ENCODE peak calls at places on chromosome 5, in seven cellular contexts. One of them, this sample, is unnamed.

GRCh38 chr5:170511550-170511949 is 7.7 kb downstream of the KCNIP1 start:
- DNase-seq in mucosa of descending colon: no peak
- DNase-seq in cardiac muscle cell: no peak
- DNase-seq in HFFc6: no peak
- DNase-seq in prostate gland: no peak
- DNase-seq in neural crest cell: no peak
- DNase-seq in GM20000: no peak
- DNase-seq in this sample: no peak

GRCh38 chr5:24623018-24623417 is 21.8 kb downstream of the CDH10 start:
- DNase-seq in cardiac muscle cell: no peak
- DNase-seq in HFFc6: no peak
- DNase-seq in mucosa of descending colon: no peak
- DNase-seq in neural crest cell: no peak
- DNase-seq in GM20000: no peak
- DNase-seq in prostate gland: no peak
- DNase-seq in this sample: no peak

GRCh38 chr5:119529811-119530210 is 77.5 kb downstream of the HSD17B4 start:
- DNase-seq in mucosa of descending colon: no peak
- DNase-seq in GM20000: no peak
- DNase-seq in cardiac muscle cell: no peak
- DNase-seq in prostate gland: no peak
- DNase-seq in HFFc6: no peak
- DNase-seq in neural crest cell: no peak
- DNase-seq in this sample: no peak

GRCh38 chr5:152107225-152107624 is 182.6 kb upstream of the GLRA1 start:
- DNase-seq in prostate gland: no peak
- DNase-seq in HFFc6: no peak
- DNase-seq in cardiac muscle cell: no peak
- DNase-seq in GM20000: no peak
- DNase-seq in mucosa of descending colon: no peak
- DNase-seq in neural crest cell: no peak
- DNase-seq in this sample: no peak

GRCh38 chr5:163509288-163510040 is 4.0 kb downstream of the MAT2B start:
- DNase-seq in cardiac muscle cell: peak; percentile 87
- DNase-seq in prostate gland: peak; percentile 38
- DNase-seq in GM20000: no peak
- DNase-seq in HFFc6: peak; percentile 67
- DNase-seq in mucosa of descending colon: peak; percentile 47
- DNase-seq in neural crest cell: no peak
- DNase-seq in this sample: no peak

GRCh38 chr5:159768243-159768642 is 148.0 kb upstream of the ADRA1B start:
- DNase-seq in mucosa of descending colon: no peak
- DNase-seq in prostate gland: no peak
- DNase-seq in HFFc6: peak; percentile 36
- DNase-seq in GM20000: no peak
- DNase-seq in neural crest cell: no peak
- DNase-seq in cardiac muscle cell: peak; percentile 74
- DNase-seq in this sample: no peak

GRCh38 chr5:142495561-142495960 is 170.7 kb upstream of the SPRY4 start:
- DNase-seq in neural crest cell: no peak
- DNase-seq in GM20000: no peak
- DNase-seq in mucosa of descending colon: no peak
- DNase-seq in prostate gland: no peak
- DNase-seq in cardiac muscle cell: no peak
- DNase-seq in HFFc6: no peak
- DNase-seq in this sample: no peak

GRCh38 chr5:96228449-96228848 is 204.6 kb downstream of the PCSK1 start:
- DNase-seq in GM20000: no peak
- DNase-seq in HFFc6: peak; percentile 35
- DNase-seq in prostate gland: no peak
- DNase-seq in neural crest cell: no peak
- DNase-seq in mucosa of descending colon: no peak
- DNase-seq in cardiac muscle cell: no peak
- DNase-seq in this sample: no peak

GRCh38 chr5:153584561-153585359 is 94.3 kb downstream of the GRIA1 start:
- DNase-seq in prostate gland: no peak
- DNase-seq in neural crest cell: no peak
- DNase-seq in HFFc6: no peak
- DNase-seq in cardiac muscle cell: no peak
- DNase-seq in GM20000: no peak
- DNase-seq in mucosa of descending colon: no peak
- DNase-seq in this sample: no peak

GRCh38 chr5:52771343-52772039 is 16.2 kb upstream of the ITGA1 start:
- DNase-seq in GM20000: peak; percentile 32
- DNase-seq in prostate gland: no peak
- DNase-seq in mucosa of descending colon: no peak
- DNase-seq in neural crest cell: no peak
- DNase-seq in cardiac muscle cell: no peak
- DNase-seq in HFFc6: no peak
- DNase-seq in this sample: no peak

GRCh38 chr5:10418654-10419345 is 22.9 kb upstream of the ROPN1L start:
- DNase-seq in neural crest cell: no peak
- DNase-seq in prostate gland: no peak
- DNase-seq in GM20000: no peak
- DNase-seq in mucosa of descending colon: no peak
- DNase-seq in cardiac muscle cell: no peak
- DNase-seq in HFFc6: no peak
- DNase-seq in this sample: no peak

GRCh38 chr5:172818081-172818480 is 16.0 kb upstream of the ERGIC1 start:
- DNase-seq in neural crest cell: no peak
- DNase-seq in mucosa of descending colon: no peak
- DNase-seq in GM20000: no peak
- DNase-seq in prostate gland: no peak
- DNase-seq in cardiac muscle cell: no peak
- DNase-seq in HFFc6: no peak
- DNase-seq in this sample: no peak

GRCh38 chr5:107739661-107740060 is 68.9 kb upstream of the EFNA5 start:
- DNase-seq in mucosa of descending colon: no peak
- DNase-seq in neural crest cell: no peak
- DNase-seq in HFFc6: no peak
- DNase-seq in GM20000: no peak
- DNase-seq in prostate gland: no peak
- DNase-seq in cardiac muscle cell: no peak
- DNase-seq in this sample: no peak

GRCh38 chr5:1515311-1515920 is 8.3 kb downstream of the LPCAT1 start:
- DNase-seq in cardiac muscle cell: no peak
- DNase-seq in GM20000: peak; percentile 10
- DNase-seq in prostate gland: no peak
- DNase-seq in HFFc6: no peak
- DNase-seq in mucosa of descending colon: peak; percentile 1
- DNase-seq in neural crest cell: no peak
- DNase-seq in this sample: no peak

GRCh38 chr5:142720561-142721275 is 34.8 kb upstream of the FGF1 start:
- DNase-seq in cardiac muscle cell: peak; percentile 63
- DNase-seq in mucosa of descending colon: peak; percentile 67
- DNase-seq in GM20000: no peak
- DNase-seq in prostate gland: peak; percentile 76
- DNase-seq in HFFc6: no peak
- DNase-seq in neural crest cell: no peak
- DNase-seq in this sample: no peak

DNA sequence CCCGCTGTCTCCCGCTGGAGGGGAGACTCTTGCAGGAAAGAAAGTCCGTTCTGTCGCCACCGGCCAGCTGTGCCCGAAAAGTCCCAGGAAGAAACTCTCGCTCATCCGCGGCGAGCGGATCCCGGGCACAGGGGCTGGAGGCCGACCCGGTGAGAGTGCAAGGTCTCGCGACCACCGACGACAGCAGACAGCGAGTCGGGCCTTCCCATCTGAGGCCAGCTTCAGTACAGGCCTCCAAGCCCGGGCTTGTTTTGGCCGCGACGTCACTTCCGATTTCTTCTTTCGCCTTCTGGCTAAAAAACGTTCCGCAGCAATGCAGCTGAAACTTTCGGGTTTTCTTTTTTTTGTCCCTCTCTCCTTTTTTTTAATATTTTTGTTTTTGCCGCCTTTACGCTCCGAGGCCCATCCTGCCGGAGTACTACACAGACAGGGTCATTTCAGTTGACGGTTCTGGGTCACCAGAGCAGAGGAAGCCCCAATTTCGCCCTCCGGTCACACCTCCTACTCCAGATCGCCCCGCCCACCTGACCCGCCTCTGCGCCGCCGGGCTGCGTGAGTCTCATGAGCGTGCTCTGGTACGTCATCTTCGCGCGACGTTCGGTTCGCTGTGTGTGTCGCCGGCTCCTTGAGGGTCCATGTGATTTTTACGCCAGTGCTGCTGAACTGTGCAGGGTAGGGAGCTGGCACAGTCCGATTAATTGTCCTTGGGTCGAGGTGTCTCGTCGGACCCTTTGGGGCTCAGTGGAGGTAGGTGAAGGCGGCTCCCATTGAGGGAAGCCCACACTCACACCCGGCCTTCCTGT is at the start of the genes ANKRA2 and UTP15:
- DNase-seq in neural crest cell: peak; percentile 98
- DNase-seq in GM20000: peak; percentile 87
- DNase-seq in mucosa of descending colon: peak; percentile 100
- DNase-seq in prostate gland: peak; percentile 98
- DNase-seq in HFFc6: peak; percentile 97
- DNase-seq in cardiac muscle cell: peak; percentile 99
- DNase-seq in this sample: peak; percentile 98
- TF ChIP-seq CTCF in neural crest cell: no peak
- TF ChIP-seq CTCF in GM20000: no peak
- TF ChIP-seq CTCF in mucosa of descending colon: no peak
- TF ChIP-seq CTCF in prostate gland: no peak
- TF ChIP-seq CTCF in HFFc6: no peak
- TF ChIP-seq CTCF in cardiac muscle cell: no peak
- TF ChIP-seq CTCF in this sample: no peak

GRCh38 chr5:56177134-56177533 is 56.0 kb downstream of the ANKRD55 start:
- DNase-seq in neural crest cell: no peak
- DNase-seq in GM20000: no peak
- DNase-seq in prostate gland: no peak
- DNase-seq in cardiac muscle cell: peak; percentile 76
- DNase-seq in HFFc6: no peak
- DNase-seq in mucosa of descending colon: no peak
- DNase-seq in this sample: no peak

GRCh38 chr5:56172225-56172624 is 60.9 kb downstream of the ANKRD55 start:
- DNase-seq in neural crest cell: no peak
- DNase-seq in cardiac muscle cell: peak; percentile 89
- DNase-seq in mucosa of descending colon: no peak
- DNase-seq in GM20000: no peak
- DNase-seq in prostate gland: no peak
- DNase-seq in HFFc6: no peak
- DNase-seq in this sample: no peak

GRCh38 chr5:56176155-56176798 is 56.9 kb downstream of the ANKRD55 start:
- DNase-seq in HFFc6: no peak
- DNase-seq in mucosa of descending colon: peak; percentile 25
- DNase-seq in neural crest cell: no peak
- DNase-seq in prostate gland: no peak
- DNase-seq in GM20000: no peak
- DNase-seq in cardiac muscle cell: peak; percentile 93
- DNase-seq in this sample: no peak

GRCh38 chr5:56175028-56175427 is 58.1 kb downstream of the ANKRD55 start:
- DNase-seq in prostate gland: no peak
- DNase-seq in mucosa of descending colon: no peak
- DNase-seq in GM20000: no peak
- DNase-seq in HFFc6: no peak
- DNase-seq in cardiac muscle cell: peak; percentile 57
- DNase-seq in neural crest cell: no peak
- DNase-seq in this sample: no peak

DNA sequence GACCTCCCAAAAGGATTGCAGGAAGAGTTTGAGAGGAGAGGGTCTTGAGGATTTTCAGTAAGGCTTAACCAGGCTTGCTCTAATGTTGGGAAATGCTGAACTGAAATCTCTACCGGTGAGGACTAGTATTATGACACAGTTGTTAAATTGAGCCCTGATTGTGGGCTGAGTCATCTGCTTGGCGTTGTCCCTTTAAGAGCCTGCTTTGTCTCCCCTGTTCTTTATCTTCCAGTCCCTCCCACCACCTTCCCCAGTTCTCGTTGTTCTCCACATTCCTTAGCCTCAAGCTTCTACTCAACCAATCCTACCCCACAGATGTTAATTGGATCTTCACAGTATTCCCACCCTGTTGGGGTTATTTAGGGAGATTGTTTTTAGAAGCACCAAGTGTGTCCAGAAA is 57.7 kb downstream of the ANKRD55 start:
- DNase-seq in GM20000: no peak
- DNase-seq in neural crest cell: no peak
- DNase-seq in prostate gland: no peak
- DNase-seq in HFFc6: peak; percentile 38
- DNase-seq in mucosa of descending colon: no peak
- DNase-seq in cardiac muscle cell: peak; percentile 96
- DNase-seq in this sample: no peak
- TF ChIP-seq CTCF in GM20000: no peak
- TF ChIP-seq CTCF in neural crest cell: no peak
- TF ChIP-seq CTCF in prostate gland: no peak
- TF ChIP-seq CTCF in HFFc6: no peak
- TF ChIP-seq CTCF in mucosa of descending colon: no peak
- TF ChIP-seq CTCF in cardiac muscle cell: no peak
- TF ChIP-seq CTCF in this sample: no peak

GRCh38 chr5:155050384-155051019 is 36.9 kb downstream of the KIF4B start:
- DNase-seq in GM20000: no peak
- DNase-seq in mucosa of descending colon: no peak
- DNase-seq in HFFc6: no peak
- DNase-seq in cardiac muscle cell: no peak
- DNase-seq in prostate gland: no peak
- DNase-seq in neural crest cell: no peak
- DNase-seq in this sample: no peak

GRCh38 chr5:155047818-155048217 is 34.3 kb downstream of the KIF4B start:
- DNase-seq in prostate gland: no peak
- DNase-seq in mucosa of descending colon: no peak
- DNase-seq in GM20000: no peak
- DNase-seq in HFFc6: no peak
- DNase-seq in cardiac muscle cell: no peak
- DNase-seq in neural crest cell: no peak
- DNase-seq in this sample: no peak

GRCh38 chr5:155046591-155046990 is 33.0 kb downstream of the KIF4B start:
- DNase-seq in mucosa of descending colon: no peak
- DNase-seq in GM20000: no peak
- DNase-seq in prostate gland: no peak
- DNase-seq in neural crest cell: no peak
- DNase-seq in HFFc6: no peak
- DNase-seq in cardiac muscle cell: no peak
- DNase-seq in this sample: no peak

GRCh38 chr5:155052532-155052931 is 39.0 kb downstream of the KIF4B start:
- DNase-seq in GM20000: no peak
- DNase-seq in prostate gland: no peak
- DNase-seq in neural crest cell: no peak
- DNase-seq in cardiac muscle cell: no peak
- DNase-seq in HFFc6: no peak
- DNase-seq in mucosa of descending colon: no peak
- DNase-seq in this sample: no peak

GRCh38 chr5:155049569-155050383 is 36.2 kb downstream of the KIF4B start:
- DNase-seq in GM20000: no peak
- DNase-seq in HFFc6: no peak
- DNase-seq in mucosa of descending colon: no peak
- DNase-seq in prostate gland: no peak
- DNase-seq in cardiac muscle cell: peak; percentile 24
- DNase-seq in neural crest cell: no peak
- DNase-seq in this sample: peak; percentile 11
- TF ChIP-seq CTCF in GM20000: peak; percentile 45
- TF ChIP-seq CTCF in HFFc6: peak; percentile 66
- TF ChIP-seq CTCF in mucosa of descending colon: no peak
- TF ChIP-seq CTCF in prostate gland: no peak
- TF ChIP-seq CTCF in cardiac muscle cell: peak; percentile 50
- TF ChIP-seq CTCF in neural crest cell: peak; percentile 54
- TF ChIP-seq CTCF in this sample: peak; percentile 68

DNA sequence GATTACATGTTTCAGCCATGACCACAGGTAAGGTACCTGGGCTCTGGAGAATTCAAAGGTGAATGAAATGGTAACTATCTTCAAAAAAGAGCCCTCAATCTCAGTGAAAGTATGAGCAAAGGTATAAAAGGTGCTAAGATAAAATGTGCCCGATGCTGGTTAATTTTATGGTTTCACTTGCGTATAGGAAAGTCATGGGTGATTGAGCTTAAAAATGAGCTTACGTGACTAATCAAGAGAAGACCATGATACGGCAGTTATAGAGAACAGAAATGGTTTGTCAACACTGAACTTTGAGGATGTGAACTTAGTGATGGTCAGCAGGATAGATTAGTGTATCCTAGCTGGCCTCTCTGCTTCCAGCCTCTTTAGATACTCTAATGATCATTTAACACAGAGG is 320.1 kb downstream of the DEPDC1B start:
- DNase-seq in prostate gland: no peak
- DNase-seq in HFFc6: no peak
- DNase-seq in mucosa of descending colon: no peak
- DNase-seq in neural crest cell: no peak
- DNase-seq in cardiac muscle cell: no peak
- DNase-seq in GM20000: peak; percentile 10
- DNase-seq in this sample: no peak
- TF ChIP-seq CTCF in prostate gland: no peak
- TF ChIP-seq CTCF in HFFc6: no peak
- TF ChIP-seq CTCF in mucosa of descending colon: no peak
- TF ChIP-seq CTCF in neural crest cell: no peak
- TF ChIP-seq CTCF in cardiac muscle cell: no peak
- TF ChIP-seq CTCF in GM20000: no peak
- TF ChIP-seq CTCF in this sample: no peak